ENCODE peak calls at places on chromosomes 6 and 20, in four cellular contexts. One of them, this sample, is unnamed.

GRCh38 chr6:157684620-157685299 is 138.3 kb upstream of the SNX9 start:
- DNase-seq in colonic mucosa: no peak
- DNase-seq in H54: no peak
- DNase-seq in A549: no peak
- DNase-seq in this sample: no peak

GRCh38 chr20:24646331-24646730 is 176.9 kb downstream of the SYNDIG1 start:
- DNase-seq in colonic mucosa: no peak
- DNase-seq in H54: no peak
- DNase-seq in A549: no peak
- DNase-seq in this sample: no peak

GRCh38 chr6:156887623-156888269 is 110.6 kb downstream of the ARID1B start:
- DNase-seq in colonic mucosa: no peak
- DNase-seq in H54: no peak
- DNase-seq in A549: no peak
- DNase-seq in this sample: no peak

GRCh38 chr6:28124350-28124970 is at the start of gene ZSCAN16:
- DNase-seq in colonic mucosa: peak
- DNase-seq in H54: peak
- DNase-seq in A549: peak
- DNase-seq in this sample: peak

GRCh38 chr6:34359438-34360158 is 32.9 kb downstream of the NUDT3 start:
- DNase-seq in colonic mucosa: no peak
- DNase-seq in H54: no peak
- DNase-seq in A549: no peak
- DNase-seq in this sample: no peak

GRCh38 chr6:163392533-163392932 is 22.0 kb upstream of the QKI start:
- DNase-seq in colonic mucosa: no peak
- DNase-seq in H54: no peak
- DNase-seq in A549: no peak
- DNase-seq in this sample: peak

GRCh38 chr6:51182884-51183283 is 364.2 kb downstream of the TFAP2B start:
- DNase-seq in colonic mucosa: no peak
- DNase-seq in H54: no peak
- DNase-seq in A549: no peak
- DNase-seq in this sample: no peak

GRCh38 chr20:6057704-6058103 is 3.8 kb upstream of the LRRN4 start:
- DNase-seq in colonic mucosa: no peak
- DNase-seq in H54: no peak
- DNase-seq in A549: no peak
- DNase-seq in this sample: no peak

GRCh38 chr6:13355043-13355945 is 27.0 kb upstream of the TBC1D7 start:
- DNase-seq in colonic mucosa: no peak
- DNase-seq in H54: peak
- DNase-seq in A549: no peak
- DNase-seq in this sample: no peak

GRCh38 chr6:116328528-116328903 is 42.2 kb upstream of the DSE start:
- DNase-seq in colonic mucosa: no peak
- DNase-seq in H54: no peak
- DNase-seq in A549: no peak
- DNase-seq in this sample: no peak

GRCh38 chr20:41167481-41168253 is 30.3 kb downstream of the PLCG1 start:
- DNase-seq in colonic mucosa: no peak
- DNase-seq in H54: no peak
- DNase-seq in A549: no peak
- DNase-seq in this sample: no peak

GRCh38 chr20:50886184-50886790 is 45.0 kb downstream of the ADNP start:
- DNase-seq in colonic mucosa: no peak
- DNase-seq in H54: no peak
- DNase-seq in A549: no peak
- DNase-seq in this sample: no peak